ENCODE peak calls at places on chromosomes 13 and 19, in four cellular contexts. L, F, H and Z are unnamed samples.

GRCh38 chr13:34696296-34696695 is 245.8 kb upstream of the NBEA start:
- DNase-seq in L (no peak), F (no peak), H (no peak), Z (no peak)

GRCh38 chr19:51192689-51193088 is 32.2 kb upstream of the CD33 start:
- DNase-seq in L (no peak), F (no peak), H (no peak), Z (no peak)

GRCh38 chr19:4633140-4633967 is 6.0 kb upstream of the TNFAIP8L1 start:
- DNase-seq in L (peak), F (peak), H (peak), Z (peak)

GRCh38 chr19:4310247-4311121 is 6.1 kb downstream of the FSD1 start:
- DNase-seq in L (peak), F (peak), H (no peak), Z (peak)

GRCh38 chr19:4916292-4917082 is 7.2 kb downstream of the UHRF1 start:
- DNase-seq in L (no peak), F (peak), H (no peak), Z (no peak)

GRCh38 chr19:31351212-31352193 is 2.3 kb upstream of the TSHZ3 start:
- DNase-seq in L (no peak), F (no peak), H (no peak), Z (no peak)

GRCh38 chr13:94988654-94989053 is 276.3 kb upstream of the SOX21 start:
- DNase-seq in L (peak), F (no peak), H (no peak), Z (no peak)

GRCh38 chr19:34457446-34457845 is 24.1 kb upstream of the WTIP start:
- DNase-seq in L (no peak), F (no peak), H (no peak), Z (no peak)

GRCh38 chr13:71874490-71874889 is 7.5 kb upstream of the DACH1 start:
- DNase-seq in L (no peak), F (no peak), H (no peak), Z (no peak)
- TF ChIP-seq NR2C2 in L (no peak), F (no peak), H (no peak), Z (no peak)

GRCh38 chr19:1616396-1616795 is 11.1 kb upstream of the UQCR11 start:
- DNase-seq in L (no peak), F (no peak), H (no peak), Z (no peak)
- TF ChIP-seq NR2C2 in L (no peak), F (no peak), H (no peak), Z (no peak)

GRCh38 chr13:109144693-109145437 is 515.5 kb downstream of the MYO16 start:
- DNase-seq in L (no peak), F (no peak), H (no peak), Z (no peak)
- TF ChIP-seq NR2C2 in L (no peak), F (no peak), H (no peak), Z (no peak)

DNA sequence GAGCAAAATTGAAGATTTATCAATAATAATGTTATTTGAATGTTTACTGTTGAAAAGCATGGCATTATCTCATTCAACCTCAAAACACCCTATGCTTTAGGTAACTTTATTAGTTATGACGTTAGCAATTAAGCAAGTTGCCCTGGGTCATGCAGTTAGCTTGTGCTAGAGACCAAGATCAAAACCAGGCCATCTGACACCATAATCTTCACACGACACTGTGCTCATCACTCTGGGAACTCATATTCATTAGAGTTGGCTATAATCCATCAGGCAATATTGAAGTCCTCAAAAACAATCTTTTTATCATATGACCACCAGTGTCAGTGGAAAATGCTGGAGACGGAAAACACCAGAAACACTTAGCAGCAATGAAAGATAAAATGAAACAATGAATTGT is 253.5 kb downstream of the PCDH20 start:
- DNase-seq in L (no peak), F (no peak), H (no peak), Z (no peak)
- TF ChIP-seq NR2C2 in L (no peak), F (no peak), H (no peak), Z (no peak)

GRCh38 chr19:18996796-18997394 is 36.4 kb downstream of the SUGP2 start:
- DNase-seq in L (no peak), F (no peak), H (no peak), Z (no peak)

GRCh38 chr19:18996351-18996750 is 37.0 kb downstream of the SUGP2 start:
- DNase-seq in L (no peak), F (no peak), H (no peak), Z (no peak)

GRCh38 chr19:18998276-18998675 is 35.0 kb downstream of the SUGP2 start:
- DNase-seq in L (no peak), F (no peak), H (no peak), Z (no peak)

GRCh38 chr19:18992696-18993095 is 40.6 kb downstream of the SUGP2 start:
- DNase-seq in L (no peak), F (no peak), H (no peak), Z (no peak)

GRCh38 chr19:18995804-18996241 is 37.5 kb downstream of the SUGP2 start:
- DNase-seq in L (peak), F (peak), H (no peak), Z (peak)
- TF ChIP-seq NR2C2 in L (no peak), F (no peak), H (no peak), Z (no peak)

GRCh38 chr19:11390933-11391680 is 7.0 kb upstream of the EPOR start:
- DNase-seq in L (no peak), F (no peak), H (no peak), Z (no peak)
- TF ChIP-seq NR2C2 in L (no peak), F (no peak), H (no peak), Z (no peak)

GRCh38 chr13:78299832-78300623 is 303.3 kb downstream of the POU4F1 start:
- DNase-seq in L (no peak), F (no peak), H (no peak), Z (no peak)
- TF ChIP-seq NR2C2 in L (no peak), F (no peak), H (no peak), Z (no peak)